ENCODE peak calls at places on chromosomes 5 and 9, in ten cellular contexts. F is tibial nerve; Y is MG63; U is aorta; H is right cardiac atrium; E is K562; W is tibial artery; D is left ventricle myocardium inferior; I is mesenchymal stem cell; C is CD4-positive, alpha-beta T cell. Z is an unnamed sample. For H3K9me3, the result is how much of the 10 kb centered on the place peaks cover.

GRCh38 chr5:164009628-164010027 is 504.2 kb downstream of the MAT2B start:
- DNase-seq in H (no peak), U (no peak), I (no peak), E (no peak), D (no peak), F (no peak), C (no peak), Y (no peak), W (no peak), Z (no peak)

GRCh38 chr5:151150484-151151262 is 6.9 kb downstream of the ANXA6 start:
- DNase-seq in C (peak), F (no peak), E (no peak), D (peak), H (no peak), W (no peak), U (peak), I (peak), Y (no peak), Z (peak)

GRCh38 chr9:70954126-70954525 is 167.3 kb downstream of the TRPM3 start:
- DNase-seq in W (no peak), Y (peak), U (no peak), D (no peak), C (no peak), H (no peak), I (peak), E (no peak), F (no peak), Z (no peak)

GRCh38 chr5:180523629-180524466 is 29.7 kb downstream of the CNOT6 start:
- DNase-seq in W (no peak), H (no peak), F (no peak), U (no peak), E (no peak), C (no peak), Y (no peak), I (peak), D (no peak), Z (no peak)

GRCh38 chr5:96963267-96963666 is 27.4 kb downstream of the LNPEP start:
- DNase-seq in H (peak), W (peak), E (peak), Y (peak), F (peak), U (peak), C (no peak), I (peak), D (peak), Z (no peak)

GRCh38 chr5:160805376-160805775 is 46.6 kb downstream of the ATP10B start:
- DNase-seq in D (no peak), F (no peak), H (no peak), E (no peak), C (no peak), W (no peak), I (no peak), U (no peak), Y (no peak), Z (no peak)

GRCh38 chr5:139863855-139864558 is 68.4 kb downstream of the PSD2 start:
- DNase-seq in U (peak), I (peak), W (peak), Y (peak), H (peak), E (peak), F (peak), D (peak), C (peak), Z (peak)

GRCh38 chr9:79572891-79573696 is 1.3 kb downstream of the TLE4 start:
- DNase-seq in I (peak), E (peak), W (peak), Y (peak), U (peak), H (peak), C (peak), D (peak), F (peak), Z (peak)

GRCh38 chr9:3244963-3245653 is 280.7 kb downstream of the RFX3 start:
- DNase-seq in I (peak), H (no peak), F (no peak), W (no peak), C (no peak), D (no peak), U (no peak), Y (no peak), E (no peak), Z (no peak)

GRCh38 chr5:139732019-139732418 is 63.6 kb upstream of the PSD2 start:
- DNase-seq in D (no peak), Y (no peak), F (no peak), I (no peak), E (no peak), C (no peak), H (no peak), W (no peak), U (no peak), Z (no peak)

GRCh38 chr5:139638090-139638735 is 9.9 kb upstream of the CXXC5 start:
- DNase-seq in F (no peak), W (peak), I (peak), C (no peak), E (peak), H (peak), U (peak), D (peak), Y (peak), Z (no peak)

GRCh38 chr9:110452227-110452801 is 114.7 kb upstream of the TXNDC8 start:
- DNase-seq in D (no peak), W (no peak), Y (no peak), H (no peak), E (no peak), U (no peak), C (no peak), F (no peak), I (peak), Z (no peak)

GRCh38 chr5:71865202-71865601 is 146.1 kb downstream of the CARTPT start:
- DNase-seq in D (no peak), E (no peak), W (no peak), Y (peak), F (no peak), C (no peak), H (no peak), I (no peak), U (peak), Z (no peak)

GRCh38 chr5:150438873-150439546 is 10.5 kb downstream of the RPS14 start:
- DNase-seq in H (no peak), D (no peak), W (no peak), Y (peak), F (no peak), E (peak), U (no peak), C (no peak), I (peak), Z (no peak)

GRCh38 chr5:65927497-65928340 is 1.3 kb downstream of the ERBIN start:
- DNase-seq in F (no peak), W (no peak), H (no peak), D (no peak), C (peak), I (peak), U (no peak), Y (peak), E (peak), Z (no peak)

GRCh38 chr5:125209650-125210049 is 463.2 kb upstream of the ZNF608 start:
- DNase-seq in H (peak), F (no peak), C (no peak), W (no peak), E (no peak), I (peak), U (no peak), D (no peak), Y (no peak), Z (no peak)

GRCh38 chr5:112795944-112796678 is 58.4 kb downstream of the APC start:
- DNase-seq in F (no peak), W (no peak), E (peak), C (no peak), I (no peak), H (no peak), U (no peak), Y (no peak), D (no peak), Z (no peak)

GRCh38 chr9:132094314-132094791 is 14.7 kb upstream of the MED27 start:
- DNase-seq in Y (no peak), E (no peak), I (peak), U (no peak), F (no peak), H (no peak), W (no peak), D (no peak), C (no peak), Z (no peak)

GRCh38 chr9:33295571-33295970 is 5.3 kb downstream of the NFX1 start:
- DNase-seq in F (no peak), D (no peak), I (no peak), H (no peak), W (no peak), U (no peak), E (no peak), Y (no peak), C (no peak), Z (no peak)

GRCh38 chr9:97802276-97802675 is 50.8 kb upstream of the FOXE1 start:
- DNase-seq in W (no peak), Y (peak), E (no peak), U (no peak), C (no peak), H (no peak), D (no peak), F (no peak), I (peak), Z (no peak)

GRCh38 chr9:114321759-114322158 is 1.1 kb upstream of the ORM1 start:
- DNase-seq in D (no peak), C (no peak), H (no peak), Y (peak), U (no peak), I (no peak), W (peak), E (no peak), F (no peak), Z (no peak)

GRCh38 chr5:130425405-130425804 is 521.1 kb downstream of the CHSY3 start:
- DNase-seq in H (no peak), U (no peak), E (no peak), F (no peak), D (no peak), W (no peak), I (no peak), Y (no peak), C (no peak), Z (no peak)

GRCh38 chr9:35935755-35936509 is 22.0 kb downstream of the OR2S2 start:
- DNase-seq in U (no peak), D (no peak), W (no peak), F (no peak), Y (peak), C (no peak), H (no peak), I (no peak), E (no peak), Z (no peak)

GRCh38 chr5:36647046-36647445 is 40.6 kb downstream of the SLC1A3 start:
- DNase-seq in C (no peak), W (no peak), F (no peak), I (no peak), U (no peak), Y (no peak), H (no peak), D (no peak), E (no peak), Z (no peak)

GRCh38 chr9:134987906-134988700 is 70.4 kb upstream of the FCN1 start:
- DNase-seq in E (no peak), W (peak), U (peak), D (no peak), Y (no peak), H (no peak), F (no peak), C (no peak), I (no peak), Z (no peak)

GRCh38 chr5:169856571-169856970 is 123.7 kb downstream of the INSYN2B start:
- DNase-seq in I (peak), U (no peak), Y (peak), W (no peak), F (no peak), C (no peak), E (peak), H (no peak), D (no peak), Z (no peak)

DNA sequence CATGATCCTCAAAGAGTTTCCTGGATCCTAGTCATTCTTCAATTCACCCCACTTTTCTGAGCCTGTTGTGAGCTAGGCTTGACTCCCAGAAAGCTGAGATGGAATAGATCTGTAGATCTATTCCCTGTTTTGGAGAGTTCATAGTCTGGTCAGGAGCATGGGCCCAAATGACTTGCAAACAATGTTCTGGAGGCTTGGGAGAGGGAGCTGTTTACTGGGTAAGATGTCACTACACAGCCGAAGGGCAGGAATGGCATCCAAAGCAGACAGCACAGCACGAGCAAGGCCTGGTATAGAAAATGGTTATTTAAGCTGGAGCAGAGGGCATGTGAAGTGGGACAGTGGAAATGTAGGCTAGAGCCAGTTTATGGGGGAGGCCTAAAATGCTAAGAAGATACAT is 152.5 kb upstream of the ALDH1B1 start:
- DNase-seq in Y (no peak), H (no peak), D (no peak), I (no peak), W (no peak), F (no peak), E (no peak), C (no peak), U (no peak), Z (no peak)
- H3K9me3 ChIP-seq in Y (under half), H (under half), D (under half), I (under half), W (under half), F (under half), E (under half), C (under half), U (under half), Z (under half)

GRCh38 chr9:122742003-122742402 is at the start of gene OR1L6:
- DNase-seq in W (no peak), E (no peak), F (no peak), Y (no peak), D (no peak), H (no peak), I (no peak), U (no peak), C (no peak), Z (no peak)
- H3K9me3 ChIP-seq in W (under half), E (under half), F (under half), Y (under half), D (under half), H (under half), I (half or more), U (under half), C (under half), Z (under half)

GRCh38 chr9:93340091-93340490 is 111.4 kb upstream of the FAM120A start:
- DNase-seq in W (no peak), I (no peak), Y (no peak), H (no peak), F (no peak), U (no peak), D (no peak), E (no peak), C (no peak), Z (no peak)
- H3K9me3 ChIP-seq in W (under half), I (under half), Y (under half), H (under half), F (under half), U (under half), D (under half), E (under half), C (under half), Z (under half)

DNA sequence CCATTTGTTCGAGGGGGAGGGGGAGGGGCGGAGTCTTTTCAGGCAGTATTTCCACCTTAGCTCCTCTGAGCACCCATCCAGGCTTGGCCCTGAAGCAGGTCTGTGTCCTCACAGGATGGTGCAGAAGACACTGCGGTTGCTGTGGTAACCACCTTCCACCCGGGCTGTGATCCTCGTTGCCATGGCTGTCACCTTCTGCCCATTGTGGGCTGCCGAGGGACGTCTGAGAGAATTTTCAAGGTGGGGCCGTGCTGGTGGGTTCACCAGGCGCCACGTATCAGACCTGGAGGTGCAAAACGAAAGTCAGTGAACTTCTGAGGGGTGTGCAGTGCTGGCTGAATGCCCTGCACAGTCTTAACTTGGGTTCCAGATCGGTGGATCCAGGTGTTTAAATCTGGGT is 26.7 kb downstream of the POLR1E start:
- DNase-seq in E (no peak), H (no peak), U (no peak), F (no peak), D (no peak), Y (no peak), W (no peak), I (no peak), C (no peak), Z (no peak)
- H3K9me3 ChIP-seq in E (under half), H (under half), U (under half), F (under half), D (under half), Y (under half), W (under half), I (under half), C (under half), Z (under half)

DNA sequence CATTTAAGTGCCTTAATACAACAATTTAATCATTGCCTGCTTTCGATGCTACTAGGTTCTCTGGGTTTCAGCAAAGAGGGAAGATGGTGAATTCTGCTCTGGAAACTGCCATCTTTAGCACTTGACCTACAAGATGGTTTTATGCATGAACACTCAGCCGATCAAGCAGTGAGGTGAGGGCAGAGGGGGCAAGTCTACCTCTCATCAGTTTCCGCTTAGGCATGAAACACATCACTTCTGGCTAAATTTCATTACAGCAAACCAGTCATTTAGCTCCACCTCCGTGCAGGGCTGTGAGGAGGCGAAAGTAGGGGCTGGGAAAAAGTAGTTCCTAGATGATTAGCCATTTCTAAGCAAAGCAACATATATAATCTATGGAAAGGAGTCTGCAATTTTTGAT is 1018.0 kb downstream of the CDH18 start:
- DNase-seq in E (no peak), F (no peak), U (no peak), D (no peak), Y (no peak), W (no peak), I (no peak), H (no peak), C (no peak), Z (no peak)
- H3K9me3 ChIP-seq in E (under half), F (under half), U (under half), D (under half), Y (under half), W (under half), I (under half), H (under half), C (under half), Z (under half)

DNA sequence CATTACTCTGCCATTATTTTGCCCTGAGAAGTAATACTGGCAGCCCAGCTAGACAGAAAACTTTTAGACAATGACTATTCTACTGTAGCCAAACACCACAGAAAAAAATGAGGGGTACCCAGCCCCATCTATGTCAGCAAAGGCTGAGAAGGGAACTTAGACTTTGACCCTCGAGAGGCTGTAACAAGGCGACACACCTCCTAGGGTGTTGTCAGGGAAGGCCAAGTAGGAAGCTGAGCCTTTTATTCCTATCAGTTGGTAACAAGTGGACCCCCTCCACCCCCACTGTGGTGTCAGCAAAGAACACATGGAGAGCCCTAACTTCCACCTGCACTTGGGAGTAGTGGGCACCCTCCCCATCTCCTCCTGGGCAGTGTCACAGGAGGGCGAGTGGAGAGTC is 55.5 kb downstream of the SPTLC1 start:
- DNase-seq in U (no peak), W (no peak), D (no peak), Y (no peak), I (no peak), F (no peak), E (no peak), C (no peak), H (no peak), Z (no peak)
- H3K9me3 ChIP-seq in U (under half), W (under half), D (under half), Y (under half), I (under half), F (under half), E (under half), C (under half), H (under half), Z (under half)

DNA sequence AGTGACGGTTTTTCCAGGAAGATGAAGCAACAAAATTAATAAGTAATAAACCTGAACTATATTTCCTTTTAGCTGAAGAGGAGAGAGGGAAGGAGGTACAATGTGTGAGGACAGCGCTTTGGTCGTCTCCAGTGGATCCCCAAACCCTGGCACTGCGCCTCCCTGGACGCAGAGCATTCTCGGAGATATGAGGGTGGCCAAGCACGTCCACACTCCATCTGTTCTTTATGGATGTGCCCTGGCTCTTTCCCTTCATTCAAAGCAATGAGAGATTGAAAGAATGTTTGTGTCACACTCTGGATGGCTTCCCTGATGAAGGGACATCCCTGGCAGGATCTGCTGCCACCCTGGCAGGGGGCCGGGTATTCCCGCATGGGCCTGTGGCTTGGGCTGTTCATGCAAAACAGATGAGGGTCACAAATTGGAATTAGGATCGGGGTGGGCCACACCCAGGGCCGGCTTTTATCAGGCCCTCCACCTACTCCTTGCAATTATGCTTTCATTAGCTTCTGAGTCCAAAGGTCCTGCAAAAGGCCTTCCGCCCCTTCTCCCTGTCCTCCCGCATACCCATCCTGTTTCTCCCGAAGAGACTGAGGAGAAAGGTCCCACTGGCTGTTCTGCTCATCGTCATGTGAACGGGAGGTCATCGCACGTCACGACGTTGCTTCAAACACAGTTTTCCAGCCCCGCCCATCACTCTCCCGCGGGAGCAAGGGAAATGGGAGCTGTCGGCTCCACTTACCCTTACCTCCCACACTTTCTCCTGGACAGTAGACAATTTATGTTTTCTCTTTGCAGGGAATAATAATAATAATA is 286.1 kb upstream of the IRX4 start:
- DNase-seq in C (no peak), F (no peak), W (peak), E (no peak), U (no peak), Y (no peak), H (no peak), I (no peak), D (no peak), Z (no peak)
- H3K9me3 ChIP-seq in C (under half), F (under half), W (under half), E (under half), U (under half), Y (under half), H (under half), I (under half), D (under half), Z (under half)

Z was measured in T-helper 17 cell.